ENCODE peak calls at places on chromosomes 16 and 17, in six cellular contexts. R is pancreas; S is effector CD4-positive, alpha-beta T cell; Q is KBM-7; D is astrocyte of the spinal cord; C is brain microvascular endothelial cell. E is an unnamed sample.

GRCh38 chr16:47359478-47359877 is 101.4 kb downstream of the ITFG1 start:
- DNase-seq in R (no peak), S (no peak), D (peak; percentile 22), C (no peak), Q (no peak), E (no peak)

GRCh38 chr16:55842369-55843104 is 9.6 kb upstream of the CES1 start:
- DNase-seq in R (no peak), Q (peak; percentile 55), C (peak; percentile 23), D (peak; percentile 40), S (no peak), E (peak; percentile 22)

GRCh38 chr16:16933861-16934260 is 536.9 kb downstream of the XYLT1 start:
- DNase-seq in R (no peak), D (no peak), Q (no peak), C (no peak), S (no peak), E (no peak)

GRCh38 chr17:64546716-64547115 is 39.9 kb downstream of the CEP95 start:
- DNase-seq in D (no peak), Q (no peak), S (no peak), C (no peak), R (no peak), E (no peak)

GRCh38 chr16:51822471-51822870 is 671.4 kb upstream of the SALL1 start:
- DNase-seq in D (no peak), S (no peak), Q (no peak), C (no peak), R (no peak), E (no peak)

GRCh38 chr17:73782231-73782630 is 138.0 kb upstream of the SDK2 start:
- DNase-seq in C (no peak), R (no peak), S (no peak), D (no peak), Q (no peak), E (no peak)

GRCh38 chr16:85628651-85629050 is 15.5 kb downstream of the GSE1 start:
- DNase-seq in D (no peak), C (no peak), S (no peak), R (no peak), Q (no peak), E (no peak)

GRCh38 chr16:23837553-23838308 is 1.9 kb downstream of the PRKCB start:
- DNase-seq in C (no peak), S (no peak), D (no peak), R (no peak), Q (peak; percentile 46), E (no peak)

GRCh38 chr16:11377156-11377555 is 31.9 kb downstream of the RMI2 start:
- DNase-seq in C (no peak), Q (no peak), S (no peak), D (no peak), R (no peak), E (no peak)

GRCh38 chr17:81601525-81602120 is 35.3 kb downstream of the NPLOC4 start:
- DNase-seq in S (peak; percentile 29), Q (peak; percentile 79), R (no peak), C (peak; percentile 81), D (peak; percentile 79), E (peak; percentile 52)

GRCh38 chr16:86697715-86698114 is 119.4 kb downstream of the FOXL1 start:
- DNase-seq in D (peak; percentile 55), Q (no peak), C (peak; percentile 33), R (no peak), S (no peak), E (no peak)

GRCh38 chr17:80694992-80695912 is 150.6 kb downstream of the RPTOR start:
- DNase-seq in S (no peak), D (no peak), R (peak; percentile 56), Q (no peak), C (no peak), E (no peak)

GRCh38 chr17:48840441-48840840 is 9.6 kb downstream of the CALCOCO2 start:
- DNase-seq in D (no peak), S (no peak), C (no peak), R (no peak), Q (no peak), E (no peak)

GRCh38 chr17:16939606-16940115 is 32.3 kb downstream of the TNFRSF13B start:
- DNase-seq in C (no peak), D (no peak), Q (no peak), S (no peak), R (no peak), E (no peak)

GRCh38 chr17:28963212-28963611 is 11.9 kb upstream of the PHF12 start:
- DNase-seq in S (no peak), C (no peak), D (no peak), Q (no peak), R (no peak), E (no peak)

GRCh38 chr16:85329059-85329812 is 217.0 kb upstream of the CIBAR2 start:
- DNase-seq in S (no peak), R (no peak), D (peak; percentile 61), C (peak; percentile 54), Q (no peak), E (no peak)

GRCh38 chr16:73057369-73058210 is 9.7 kb upstream of the ZFHX3 start:
- DNase-seq in C (no peak), D (no peak), R (peak; percentile 59), Q (peak; percentile 34), S (no peak), E (no peak)

GRCh38 chr17:82434216-82434565 is 15.8 kb upstream of the OGFOD3 start:
- DNase-seq in Q (no peak), C (no peak), D (no peak), R (no peak), S (no peak), E (no peak)

GRCh38 chr17:50207792-50208567 is 6.5 kb upstream of the COL1A1 start:
- DNase-seq in Q (no peak), R (no peak), D (no peak), C (no peak), S (no peak), E (no peak)

GRCh38 chr17:62653002-62653830 is 25.7 kb downstream of the MRC2 start:
- DNase-seq in C (no peak), S (peak; percentile 15), D (peak; percentile 68), Q (peak; percentile 89), R (peak; percentile 71), E (no peak)

GRCh38 chr17:21039839-21040575 is 2.8 kb downstream of the USP22 start:
- DNase-seq in D (peak; percentile 46), Q (peak; percentile 59), S (no peak), R (no peak), C (no peak), E (no peak)